ENCODE peak calls at places on chromosome 7, in four cellular contexts. One of them, this sample, is unnamed.

GRCh38 chr7:2805213-2806003 is 38.7 kb downstream of the GNA12 start:
- DNase-seq in BJ: no peak
- DNase-seq in thoracic aorta: no peak
- DNase-seq in activated T-cell treated with anti-CD3 and anti-CD28 coated beads for 1 hour: no peak
- DNase-seq in this sample: no peak

GRCh38 chr7:135753616-135754413 is 5.2 kb upstream of the FAM180A start:
- DNase-seq in BJ: no peak
- DNase-seq in thoracic aorta: no peak
- DNase-seq in activated T-cell treated with anti-CD3 and anti-CD28 coated beads for 1 hour: no peak
- DNase-seq in this sample: no peak

GRCh38 chr7:98151884-98152283 is 45.2 kb downstream of the LMTK2 start:
- DNase-seq in BJ: no peak
- DNase-seq in thoracic aorta: no peak
- DNase-seq in activated T-cell treated with anti-CD3 and anti-CD28 coated beads for 1 hour: no peak
- DNase-seq in this sample: no peak

GRCh38 chr7:44307301-44307900 is 18.0 kb downstream of the CAMK2B start:
- DNase-seq in BJ: no peak
- DNase-seq in thoracic aorta: no peak
- DNase-seq in activated T-cell treated with anti-CD3 and anti-CD28 coated beads for 1 hour: no peak
- DNase-seq in this sample: peak; percentile 24

GRCh38 chr7:137667633-137668387 is 179.0 kb downstream of the DGKI start:
- DNase-seq in BJ: peak; percentile 77
- DNase-seq in thoracic aorta: no peak
- DNase-seq in activated T-cell treated with anti-CD3 and anti-CD28 coated beads for 1 hour: no peak
- DNase-seq in this sample: peak; percentile 71

GRCh38 chr7:139650429-139651100 is 127.1 kb downstream of the CLEC2L start:
- DNase-seq in BJ: no peak
- DNase-seq in thoracic aorta: no peak
- DNase-seq in activated T-cell treated with anti-CD3 and anti-CD28 coated beads for 1 hour: no peak
- DNase-seq in this sample: no peak

GRCh38 chr7:8295638-8296361 is 33.8 kb upstream of the ICA1 start:
- DNase-seq in BJ: peak; percentile 29
- DNase-seq in thoracic aorta: no peak
- DNase-seq in activated T-cell treated with anti-CD3 and anti-CD28 coated beads for 1 hour: no peak
- DNase-seq in this sample: peak; percentile 77

GRCh38 chr7:23419845-23420244 is 50.4 kb downstream of the IGF2BP3 start:
- DNase-seq in BJ: no peak
- DNase-seq in thoracic aorta: no peak
- DNase-seq in activated T-cell treated with anti-CD3 and anti-CD28 coated beads for 1 hour: no peak
- DNase-seq in this sample: no peak

GRCh38 chr7:26178272-26178960 is 22.1 kb downstream of the HNRNPA2B1 start:
- DNase-seq in BJ: no peak
- DNase-seq in thoracic aorta: no peak
- DNase-seq in activated T-cell treated with anti-CD3 and anti-CD28 coated beads for 1 hour: no peak
- DNase-seq in this sample: no peak

GRCh38 chr7:107115762-107116540 is 52.9 kb upstream of the HBP1 start:
- DNase-seq in BJ: no peak
- DNase-seq in thoracic aorta: no peak
- DNase-seq in activated T-cell treated with anti-CD3 and anti-CD28 coated beads for 1 hour: no peak
- DNase-seq in this sample: no peak

GRCh38 chr7:50662059-50662689 is 97.0 kb upstream of the DDC start:
- DNase-seq in BJ: no peak
- DNase-seq in thoracic aorta: no peak
- DNase-seq in activated T-cell treated with anti-CD3 and anti-CD28 coated beads for 1 hour: no peak
- DNase-seq in this sample: no peak

GRCh38 chr7:39609462-39610149 is 13.8 kb upstream of the RALA start:
- DNase-seq in BJ: no peak
- DNase-seq in thoracic aorta: no peak
- DNase-seq in activated T-cell treated with anti-CD3 and anti-CD28 coated beads for 1 hour: no peak
- DNase-seq in this sample: no peak

GRCh38 chr7:138878064-138878463 is 80.1 kb upstream of the ATP6V0A4 start:
- DNase-seq in BJ: no peak
- DNase-seq in thoracic aorta: no peak
- DNase-seq in activated T-cell treated with anti-CD3 and anti-CD28 coated beads for 1 hour: no peak
- DNase-seq in this sample: no peak

GRCh38 chr7:106681815-106682495 is 21.0 kb upstream of the CCDC71L start:
- DNase-seq in BJ: peak; percentile 76
- DNase-seq in thoracic aorta: no peak
- DNase-seq in activated T-cell treated with anti-CD3 and anti-CD28 coated beads for 1 hour: no peak
- DNase-seq in this sample: peak; percentile 25

GRCh38 chr7:78121878-78122277 is 323.3 kb downstream of the PHTF2 start:
- DNase-seq in BJ: no peak
- DNase-seq in thoracic aorta: no peak
- DNase-seq in activated T-cell treated with anti-CD3 and anti-CD28 coated beads for 1 hour: no peak
- DNase-seq in this sample: no peak

GRCh38 chr7:40192036-40192435 is 57.2 kb downstream of the SUGCT start:
- DNase-seq in BJ: no peak
- DNase-seq in thoracic aorta: no peak
- DNase-seq in activated T-cell treated with anti-CD3 and anti-CD28 coated beads for 1 hour: no peak
- DNase-seq in this sample: peak; percentile 28

GRCh38 chr7:33792547-33793105 is 112.7 kb upstream of the BMPER start:
- DNase-seq in BJ: no peak
- DNase-seq in thoracic aorta: no peak
- DNase-seq in activated T-cell treated with anti-CD3 and anti-CD28 coated beads for 1 hour: no peak
- DNase-seq in this sample: no peak

GRCh38 chr7:157848508-157849340 is 511.9 kb downstream of the DNAJB6 start:
- DNase-seq in BJ: no peak
- DNase-seq in thoracic aorta: no peak
- DNase-seq in activated T-cell treated with anti-CD3 and anti-CD28 coated beads for 1 hour: no peak
- DNase-seq in this sample: no peak

GRCh38 chr7:31410265-31410664 is 69.7 kb upstream of the NEUROD6 start:
- DNase-seq in BJ: no peak
- DNase-seq in thoracic aorta: no peak
- DNase-seq in activated T-cell treated with anti-CD3 and anti-CD28 coated beads for 1 hour: no peak
- DNase-seq in this sample: no peak

GRCh38 chr7:21364838-21365267 is 63.0 kb upstream of the SP4 start:
- DNase-seq in BJ: no peak
- DNase-seq in thoracic aorta: no peak
- DNase-seq in activated T-cell treated with anti-CD3 and anti-CD28 coated beads for 1 hour: no peak
- DNase-seq in this sample: no peak

GRCh38 chr7:49852619-49853462 is 79.4 kb downstream of the VWC2 start:
- DNase-seq in BJ: no peak
- DNase-seq in thoracic aorta: no peak
- DNase-seq in activated T-cell treated with anti-CD3 and anti-CD28 coated beads for 1 hour: no peak
- DNase-seq in this sample: peak; percentile 33

GRCh38 chr7:98287486-98287959 is 6.0 kb downstream of the BRI3 start:
- DNase-seq in BJ: no peak
- DNase-seq in thoracic aorta: no peak
- DNase-seq in activated T-cell treated with anti-CD3 and anti-CD28 coated beads for 1 hour: no peak
- DNase-seq in this sample: no peak

GRCh38 chr7:117349545-117349944 is 26.7 kb upstream of the WNT2 start:
- DNase-seq in BJ: no peak
- DNase-seq in thoracic aorta: no peak
- DNase-seq in activated T-cell treated with anti-CD3 and anti-CD28 coated beads for 1 hour: no peak
- DNase-seq in this sample: no peak

GRCh38 chr7:51229620-51230323 is 86.8 kb downstream of the COBL start:
- DNase-seq in BJ: no peak
- DNase-seq in thoracic aorta: no peak
- DNase-seq in activated T-cell treated with anti-CD3 and anti-CD28 coated beads for 1 hour: no peak
- DNase-seq in this sample: no peak

GRCh38 chr7:124536156-124536762 is 229.3 kb downstream of the GPR37 start:
- DNase-seq in BJ: no peak
- DNase-seq in thoracic aorta: no peak
- DNase-seq in activated T-cell treated with anti-CD3 and anti-CD28 coated beads for 1 hour: no peak
- DNase-seq in this sample: peak; percentile 14

GRCh38 chr7:70618020-70618551 is 513.9 kb upstream of the GALNT17 start:
- DNase-seq in BJ: no peak
- DNase-seq in thoracic aorta: no peak
- DNase-seq in activated T-cell treated with anti-CD3 and anti-CD28 coated beads for 1 hour: no peak
- DNase-seq in this sample: no peak

GRCh38 chr7:30910369-30911073 is 1.1 kb upstream of the AQP1 start:
- DNase-seq in BJ: no peak
- DNase-seq in thoracic aorta: no peak
- DNase-seq in activated T-cell treated with anti-CD3 and anti-CD28 coated beads for 1 hour: no peak
- DNase-seq in this sample: no peak

GRCh38 chr7:98227939-98228338 is 16.7 kb downstream of the BHLHA15 start:
- DNase-seq in BJ: no peak
- DNase-seq in thoracic aorta: no peak
- DNase-seq in activated T-cell treated with anti-CD3 and anti-CD28 coated beads for 1 hour: no peak
- DNase-seq in this sample: no peak